ENCODE peak calls at places on chromosome 20, in five cellular contexts. B is NCI-H1105, D is NCI-H774, F is pancreas, Y is MV-4-11. N is an unnamed sample.

GRCh38 chr20:18628330-18628941 is 40.6 kb downstream of the DTD1 start:
- DNase-seq in Y (no peak), F (no peak), B (peak; percentile 13), D (no peak), N (peak; percentile 27)

GRCh38 chr20:709421-709820 is 33.8 kb upstream of the SCRT2 start:
- DNase-seq in Y (no peak), D (peak; percentile 3), B (peak; percentile 77), F (no peak), N (no peak)

GRCh38 chr20:2084703-2085102 is 16.9 kb upstream of the STK35 start:
- DNase-seq in F (no peak), Y (peak; percentile 94), D (no peak), B (no peak), N (no peak)

GRCh38 chr20:16216227-16217210 is 356.7 kb downstream of the KIF16B start:
- DNase-seq in F (no peak), Y (no peak), D (no peak), B (no peak), N (no peak)

GRCh38 chr20:45311589-45312211 is 3.6 kb upstream of the MATN4 start:
- DNase-seq in D (peak; percentile 52), F (peak; percentile 74), Y (peak; percentile 36), B (no peak), N (peak; percentile 72)

GRCh38 chr20:36110936-36111445 is 43.5 kb upstream of the EPB41L1 start:
- DNase-seq in F (no peak), Y (peak; percentile 55), B (no peak), D (no peak), N (no peak)

GRCh38 chr20:50313223-50313820 is 122.7 kb downstream of the CEBPB start:
- DNase-seq in Y (no peak), D (no peak), F (no peak), B (no peak), N (no peak)

GRCh38 chr20:51128198-51128597 is 105.3 kb upstream of the KCNG1 start:
- DNase-seq in F (no peak), B (no peak), Y (no peak), D (no peak), N (no peak)

GRCh38 chr20:35172434-35172806 is 548 bp downstream of the PROCR start:
- DNase-seq in D (no peak), B (no peak), F (no peak), Y (no peak), N (no peak)

GRCh38 chr20:45456632-45457031 is 12.9 kb upstream of the WFDC2 start:
- DNase-seq in D (peak; percentile 22), B (peak; percentile 29), Y (no peak), F (no peak), N (peak; percentile 83)

GRCh38 chr20:44004306-44004915 is 89.8 kb downstream of the TOX2 start:
- DNase-seq in Y (no peak), B (no peak), F (no peak), D (no peak), N (no peak)

GRCh38 chr20:7291319-7291943 is 523.9 kb downstream of the BMP2 start:
- DNase-seq in D (no peak), B (no peak), Y (no peak), F (no peak), N (no peak)

GRCh38 chr20:46215913-46216707 is 92.2 kb downstream of the CDH22 start:
- DNase-seq in Y (peak; percentile 42), D (no peak), F (no peak), B (no peak), N (no peak)

GRCh38 chr20:37969949-37970855 is 63.1 kb downstream of the TTI1 start:
- DNase-seq in B (no peak), D (no peak), Y (no peak), F (no peak), N (no peak)

GRCh38 chr20:11426938-11427337 is 490.8 kb upstream of the BTBD3 start:
- DNase-seq in F (no peak), Y (no peak), B (no peak), D (no peak), N (no peak)

GRCh38 chr20:309841-310644 is 12.7 kb downstream of the ZCCHC3 start:
- DNase-seq in B (peak; percentile 99), F (peak; percentile 90), D (peak; percentile 98), Y (peak; percentile 98), N (peak; percentile 86)

GRCh38 chr20:55882922-55883321 is 122.4 kb downstream of the CBLN4 start:
- DNase-seq in B (no peak), Y (no peak), F (no peak), D (no peak), N (peak; percentile 32)

GRCh38 chr20:56995635-56996075 is 270.8 kb downstream of the BMP7 start:
- DNase-seq in D (no peak), Y (no peak), F (no peak), B (no peak), N (peak; percentile 28)

GRCh38 chr20:14566505-14566904 is 229.1 kb upstream of the FLRT3 start:
- DNase-seq in Y (no peak), D (no peak), B (no peak), F (no peak), N (no peak)

GRCh38 chr20:4740774-4741431 is 19.2 kb downstream of the PRND start:
- DNase-seq in F (no peak), Y (peak; percentile 5), B (peak; percentile 14), D (no peak), N (peak; percentile 69)

GRCh38 chr20:1536893-1537730 is 20.4 kb downstream of the SIRPD start:
- DNase-seq in B (no peak), F (no peak), Y (peak; percentile 92), D (no peak), N (no peak)

GRCh38 chr20:23651117-23651516 is 13.4 kb upstream of the CST3 start:
- DNase-seq in D (no peak), Y (no peak), B (no peak), F (no peak), N (no peak)

GRCh38 chr20:36461600-36462439 is 79.5 kb upstream of the MYL9 start:
- DNase-seq in B (peak; percentile 22), D (no peak), F (peak; percentile 65), Y (no peak), N (peak; percentile 72)

GRCh38 chr20:18729426-18729825 is 84.2 kb upstream of the SCP2D1 start:
- DNase-seq in D (no peak), Y (no peak), F (no peak), B (no peak), N (no peak)

GRCh38 chr20:49510562-49511117 is 28.2 kb upstream of the KCNB1 start:
- DNase-seq in F (no peak), D (no peak), B (no peak), Y (no peak), N (peak; percentile 34)

GRCh38 chr20:5938456-5939029 is 11.8 kb downstream of the TRMT6 start:
- DNase-seq in Y (no peak), F (no peak), D (no peak), B (no peak), N (no peak)

GRCh38 chr20:49287555-49288249 is 9.8 kb upstream of the ZNFX1 start:
- DNase-seq in Y (no peak), D (no peak), F (no peak), B (no peak), N (no peak)

GRCh38 chr20:36541227-36542018 is at the start of gene MYL9:
- DNase-seq in D (no peak), Y (no peak), B (no peak), F (peak; percentile 61), N (peak; percentile 84)

GRCh38 chr20:49973964-49974363 is 8.8 kb upstream of the SNAI1 start:
- DNase-seq in Y (no peak), F (no peak), D (no peak), B (no peak), N (no peak)

GRCh38 chr20:62587757-62588402 is 54.4 kb upstream of the SLCO4A1 start:
- DNase-seq in B (no peak), D (no peak), F (no peak), Y (no peak), N (no peak)

GRCh38 chr20:40953856-40954255 is 74.8 kb upstream of the TOP1 start:
- DNase-seq in Y (no peak), F (no peak), D (no peak), B (no peak), N (no peak)

GRCh38 chr20:38559764-38560163 is 21.2 kb upstream of the ADIG start:
- DNase-seq in Y (no peak), F (no peak), D (no peak), B (no peak), N (no peak)

GRCh38 chr20:40960521-40960956 is 68.1 kb upstream of the TOP1 start:
- DNase-seq in D (no peak), B (no peak), F (no peak), Y (no peak), N (no peak)

GRCh38 chr20:7703436-7703835 is 236.8 kb downstream of the HAO1 start:
- DNase-seq in F (no peak), B (peak; percentile 97), D (peak; percentile 89), Y (no peak), N (no peak)